ENCODE peak calls at places on chromosome 20, in nine cellular contexts. One of them, this sample, is unnamed.
A peak's percentile ranks its signal among the peaks of the same experiment; 100 is the strongest.

GRCh38 chr20:53643031-53643832 is 49.6 kb upstream of the ZNF217 start:
- DNase-seq in breast epithelium: no peak
- DNase-seq in HCT116: peak; percentile 57
- DNase-seq in GM12892: peak; percentile 69
- DNase-seq in GM12891: peak; percentile 52
- DNase-seq in GM23338: no peak
- DNase-seq in spleen: peak; percentile 88
- DNase-seq in Panc1: no peak
- DNase-seq in H1: no peak
- DNase-seq in this sample: no peak

GRCh38 chr20:25037288-25038102 is 20.4 kb downstream of the ACSS1 start:
- DNase-seq in breast epithelium: no peak
- DNase-seq in HCT116: no peak
- DNase-seq in GM12892: no peak
- DNase-seq in GM12891: no peak
- DNase-seq in GM23338: no peak
- DNase-seq in spleen: peak; percentile 71
- DNase-seq in Panc1: no peak
- DNase-seq in H1: no peak
- DNase-seq in this sample: no peak

GRCh38 chr20:25544316-25544715 is 41.0 kb downstream of the NINL start:
- DNase-seq in breast epithelium: no peak
- DNase-seq in HCT116: no peak
- DNase-seq in GM12892: no peak
- DNase-seq in GM12891: no peak
- DNase-seq in GM23338: no peak
- DNase-seq in spleen: no peak
- DNase-seq in Panc1: no peak
- DNase-seq in H1: no peak
- DNase-seq in this sample: no peak

GRCh38 chr20:51091564-51092195 is 68.8 kb upstream of the KCNG1 start:
- DNase-seq in breast epithelium: no peak
- DNase-seq in HCT116: no peak
- DNase-seq in GM12892: no peak
- DNase-seq in GM12891: no peak
- DNase-seq in GM23338: peak; percentile 37
- DNase-seq in spleen: no peak
- DNase-seq in Panc1: no peak
- DNase-seq in H1: no peak
- DNase-seq in this sample: no peak

GRCh38 chr20:4441191-4441590 is 280.5 kb upstream of the PRND start:
- DNase-seq in breast epithelium: no peak
- DNase-seq in HCT116: no peak
- DNase-seq in GM12892: no peak
- DNase-seq in GM12891: no peak
- DNase-seq in GM23338: no peak
- DNase-seq in spleen: no peak
- DNase-seq in Panc1: no peak
- DNase-seq in H1: no peak
- DNase-seq in this sample: no peak

GRCh38 chr20:58693226-58694006 is 816 bp downstream of the NPEPL1 start:
- DNase-seq in breast epithelium: no peak
- DNase-seq in HCT116: no peak
- DNase-seq in GM12892: no peak
- DNase-seq in GM12891: peak; percentile 57
- DNase-seq in GM23338: peak; percentile 59
- DNase-seq in spleen: peak; percentile 90
- DNase-seq in Panc1: no peak
- DNase-seq in H1: peak; percentile 71
- DNase-seq in this sample: peak; percentile 71

GRCh38 chr20:61835791-61836350 is 229.8 kb downstream of the TAF4 start:
- DNase-seq in breast epithelium: no peak
- DNase-seq in HCT116: no peak
- DNase-seq in GM12892: no peak
- DNase-seq in GM12891: no peak
- DNase-seq in GM23338: no peak
- DNase-seq in spleen: peak; percentile 60
- DNase-seq in Panc1: no peak
- DNase-seq in H1: no peak
- DNase-seq in this sample: no peak

GRCh38 chr20:36773548-36774242 is at the start of gene DSN1:
- DNase-seq in breast epithelium: peak; percentile 96
- DNase-seq in HCT116: peak; percentile 95
- DNase-seq in GM12892: peak; percentile 88
- DNase-seq in GM12891: peak; percentile 90
- DNase-seq in GM23338: peak; percentile 98
- DNase-seq in spleen: peak; percentile 99
- DNase-seq in Panc1: peak; percentile 89
- DNase-seq in H1: peak; percentile 100
- DNase-seq in this sample: peak; percentile 99

GRCh38 chr20:53827996-53828672 is 234.5 kb upstream of the ZNF217 start:
- DNase-seq in breast epithelium: no peak
- DNase-seq in HCT116: peak; percentile 12
- DNase-seq in GM12892: no peak
- DNase-seq in GM12891: no peak
- DNase-seq in GM23338: no peak
- DNase-seq in spleen: no peak
- DNase-seq in Panc1: peak; percentile 56
- DNase-seq in H1: no peak
- DNase-seq in this sample: no peak

GRCh38 chr20:57262244-57263126 is 4.0 kb downstream of the BMP7 start:
- DNase-seq in breast epithelium: no peak
- DNase-seq in HCT116: no peak
- DNase-seq in GM12892: no peak
- DNase-seq in GM12891: no peak
- DNase-seq in GM23338: peak; percentile 58
- DNase-seq in spleen: no peak
- DNase-seq in Panc1: no peak
- DNase-seq in H1: peak; percentile 57
- DNase-seq in this sample: no peak

GRCh38 chr20:59776059-59776603 is 157.3 kb downstream of the SYCP2 start:
- DNase-seq in breast epithelium: peak; percentile 5
- DNase-seq in HCT116: no peak
- DNase-seq in GM12892: no peak
- DNase-seq in GM12891: no peak
- DNase-seq in GM23338: no peak
- DNase-seq in spleen: no peak
- DNase-seq in Panc1: no peak
- DNase-seq in H1: peak; percentile 2
- DNase-seq in this sample: peak; percentile 64

GRCh38 chr20:38247166-38247509 is 13.4 kb downstream of the KIAA1755 start:
- DNase-seq in breast epithelium: no peak
- DNase-seq in HCT116: no peak
- DNase-seq in GM12892: no peak
- DNase-seq in GM12891: no peak
- DNase-seq in GM23338: no peak
- DNase-seq in spleen: peak; percentile 22
- DNase-seq in Panc1: no peak
- DNase-seq in H1: no peak
- DNase-seq in this sample: no peak

GRCh38 chr20:38249536-38250310 is 10.8 kb downstream of the KIAA1755 start:
- DNase-seq in breast epithelium: no peak
- DNase-seq in HCT116: no peak
- DNase-seq in GM12892: no peak
- DNase-seq in GM12891: no peak
- DNase-seq in GM23338: no peak
- DNase-seq in spleen: peak; percentile 39
- DNase-seq in Panc1: no peak
- DNase-seq in H1: no peak
- DNase-seq in this sample: no peak

GRCh38 chr20:38245753-38246152 is 14.8 kb downstream of the KIAA1755 start:
- DNase-seq in breast epithelium: no peak
- DNase-seq in HCT116: no peak
- DNase-seq in GM12892: no peak
- DNase-seq in GM12891: no peak
- DNase-seq in GM23338: no peak
- DNase-seq in spleen: peak; percentile 33
- DNase-seq in Panc1: no peak
- DNase-seq in H1: no peak
- DNase-seq in this sample: no peak

GRCh38 chr20:38243617-38244016 is 16.9 kb downstream of the KIAA1755 start:
- DNase-seq in breast epithelium: no peak
- DNase-seq in HCT116: no peak
- DNase-seq in GM12892: no peak
- DNase-seq in GM12891: no peak
- DNase-seq in GM23338: no peak
- DNase-seq in spleen: peak; percentile 12
- DNase-seq in Panc1: no peak
- DNase-seq in H1: no peak
- DNase-seq in this sample: no peak

GRCh38 chr20:38246357-38247165 is 14.0 kb downstream of the KIAA1755 start:
- DNase-seq in breast epithelium: no peak
- DNase-seq in HCT116: no peak
- DNase-seq in GM12892: no peak
- DNase-seq in GM12891: no peak
- DNase-seq in GM23338: no peak
- DNase-seq in spleen: peak; percentile 41
- DNase-seq in Panc1: no peak
- DNase-seq in H1: no peak
- DNase-seq in this sample: no peak
- TF ChIP-seq POLR2AphosphoS5 in breast epithelium: peak; percentile 17
- TF ChIP-seq POLR2AphosphoS5 in HCT116: no peak
- TF ChIP-seq POLR2AphosphoS5 in GM12892: no peak
- TF ChIP-seq POLR2AphosphoS5 in GM12891: no peak
- TF ChIP-seq POLR2AphosphoS5 in GM23338: no peak
- TF ChIP-seq POLR2AphosphoS5 in spleen: no peak
- TF ChIP-seq POLR2AphosphoS5 in Panc1: no peak
- TF ChIP-seq POLR2AphosphoS5 in H1: no peak
- TF ChIP-seq POLR2AphosphoS5 in this sample: no peak

DNA sequence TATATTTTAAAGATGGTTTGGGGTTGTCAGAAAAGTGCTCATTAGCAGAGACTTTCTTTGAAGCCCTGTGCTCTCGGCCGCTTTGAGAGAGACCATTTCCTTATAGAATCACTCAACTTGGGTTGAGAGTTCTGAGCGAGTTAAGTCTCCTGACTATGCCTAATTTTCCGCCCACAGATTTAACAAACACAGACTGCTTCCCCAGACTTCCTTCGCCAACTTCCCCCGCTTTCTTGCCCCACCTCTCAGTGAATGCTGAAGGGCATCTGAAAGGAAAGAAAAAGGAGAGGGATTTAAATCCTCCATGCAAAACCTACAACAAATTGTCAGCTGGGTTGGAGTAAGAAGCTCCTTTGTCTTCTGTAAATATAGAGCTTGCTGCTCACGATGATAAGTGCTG is 224.0 kb downstream of the EYA2 start:
- DNase-seq in breast epithelium: no peak
- DNase-seq in HCT116: no peak
- DNase-seq in GM12892: no peak
- DNase-seq in GM12891: no peak
- DNase-seq in GM23338: no peak
- DNase-seq in spleen: no peak
- DNase-seq in Panc1: no peak
- DNase-seq in H1: no peak
- DNase-seq in this sample: no peak
- TF ChIP-seq POLR2AphosphoS5 in breast epithelium: no peak
- TF ChIP-seq POLR2AphosphoS5 in HCT116: no peak
- TF ChIP-seq POLR2AphosphoS5 in GM12892: no peak
- TF ChIP-seq POLR2AphosphoS5 in GM12891: no peak
- TF ChIP-seq POLR2AphosphoS5 in GM23338: no peak
- TF ChIP-seq POLR2AphosphoS5 in spleen: no peak
- TF ChIP-seq POLR2AphosphoS5 in Panc1: no peak
- TF ChIP-seq POLR2AphosphoS5 in H1: no peak
- TF ChIP-seq POLR2AphosphoS5 in this sample: no peak

GRCh38 chr20:674936-675452 is 608 bp downstream of the SCRT2 start:
- DNase-seq in breast epithelium: no peak
- DNase-seq in HCT116: no peak
- DNase-seq in GM12892: no peak
- DNase-seq in GM12891: no peak
- DNase-seq in GM23338: peak; percentile 30
- DNase-seq in spleen: peak; percentile 73
- DNase-seq in Panc1: no peak
- DNase-seq in H1: peak; percentile 61
- DNase-seq in this sample: no peak

GRCh38 chr20:676967-677366 is 1.4 kb upstream of the SCRT2 start:
- DNase-seq in breast epithelium: no peak
- DNase-seq in HCT116: no peak
- DNase-seq in GM12892: no peak
- DNase-seq in GM12891: no peak
- DNase-seq in GM23338: no peak
- DNase-seq in spleen: no peak
- DNase-seq in Panc1: no peak
- DNase-seq in H1: no peak
- DNase-seq in this sample: no peak

GRCh38 chr20:675453-676314 is at the start of gene SCRT2:
- DNase-seq in breast epithelium: no peak
- DNase-seq in HCT116: no peak
- DNase-seq in GM12892: peak; percentile 73
- DNase-seq in GM12891: peak; percentile 68
- DNase-seq in GM23338: peak; percentile 84
- DNase-seq in spleen: peak; percentile 90
- DNase-seq in Panc1: no peak
- DNase-seq in H1: peak; percentile 91
- DNase-seq in this sample: no peak

GRCh38 chr20:673606-674005 is 2.0 kb downstream of the SCRT2 start:
- DNase-seq in breast epithelium: no peak
- DNase-seq in HCT116: no peak
- DNase-seq in GM12892: no peak
- DNase-seq in GM12891: no peak
- DNase-seq in GM23338: no peak
- DNase-seq in spleen: no peak
- DNase-seq in Panc1: no peak
- DNase-seq in H1: no peak
- DNase-seq in this sample: no peak

DNA sequence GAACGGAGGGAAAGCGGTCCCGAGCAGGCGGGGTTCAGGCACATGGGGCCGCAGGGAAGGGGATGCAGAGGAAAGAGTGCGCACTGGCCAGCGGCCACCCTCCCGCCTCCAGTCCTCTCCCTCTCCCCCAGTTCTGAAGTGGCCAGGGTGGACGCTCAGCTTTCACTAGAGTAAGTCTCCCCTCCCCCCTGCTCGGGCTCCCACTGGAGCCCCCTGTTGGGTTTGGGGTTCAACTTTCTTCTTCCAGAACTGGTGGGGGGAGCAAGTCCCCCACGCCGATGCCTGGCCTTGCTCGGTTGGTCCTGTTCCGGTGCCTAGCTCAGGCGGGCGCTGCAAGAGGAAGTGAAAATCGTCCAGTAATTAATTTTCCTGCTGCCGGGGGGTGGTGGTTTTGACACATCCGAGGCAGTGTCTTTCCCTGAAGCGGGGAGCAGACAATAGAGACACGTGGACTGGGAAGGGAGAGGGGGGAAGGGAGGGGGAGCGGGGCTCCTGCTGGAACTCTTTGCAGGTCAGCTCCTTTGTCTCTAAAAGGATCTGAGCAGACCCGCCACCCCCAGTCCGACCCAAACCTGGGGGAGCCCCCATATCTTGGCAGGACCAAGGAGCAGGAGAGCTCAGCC is 824 bp upstream of the SCRT2 start:
- DNase-seq in breast epithelium: no peak
- DNase-seq in HCT116: no peak
- DNase-seq in GM12892: no peak
- DNase-seq in GM12891: no peak
- DNase-seq in GM23338: peak; percentile 45
- DNase-seq in spleen: no peak
- DNase-seq in Panc1: no peak
- DNase-seq in H1: peak; percentile 64
- DNase-seq in this sample: no peak
- TF ChIP-seq POLR2AphosphoS5 in breast epithelium: no peak
- TF ChIP-seq POLR2AphosphoS5 in HCT116: no peak
- TF ChIP-seq POLR2AphosphoS5 in GM12892: no peak
- TF ChIP-seq POLR2AphosphoS5 in GM12891: no peak
- TF ChIP-seq POLR2AphosphoS5 in GM23338: no peak
- TF ChIP-seq POLR2AphosphoS5 in spleen: no peak
- TF ChIP-seq POLR2AphosphoS5 in Panc1: no peak
- TF ChIP-seq POLR2AphosphoS5 in H1: no peak
- TF ChIP-seq POLR2AphosphoS5 in this sample: no peak

GRCh38 chr20:11403711-11404110 is 514.0 kb upstream of the BTBD3 start:
- DNase-seq in breast epithelium: no peak
- DNase-seq in HCT116: no peak
- DNase-seq in GM12892: no peak
- DNase-seq in GM12891: no peak
- DNase-seq in GM23338: no peak
- DNase-seq in spleen: no peak
- DNase-seq in Panc1: no peak
- DNase-seq in H1: no peak
- DNase-seq in this sample: no peak
- TF ChIP-seq POLR2AphosphoS5 in breast epithelium: no peak
- TF ChIP-seq POLR2AphosphoS5 in HCT116: no peak
- TF ChIP-seq POLR2AphosphoS5 in GM12892: no peak
- TF ChIP-seq POLR2AphosphoS5 in GM12891: no peak
- TF ChIP-seq POLR2AphosphoS5 in GM23338: no peak
- TF ChIP-seq POLR2AphosphoS5 in spleen: no peak
- TF ChIP-seq POLR2AphosphoS5 in Panc1: no peak
- TF ChIP-seq POLR2AphosphoS5 in H1: no peak
- TF ChIP-seq POLR2AphosphoS5 in this sample: no peak

This sample was measured in suprapubic skin.